ENCODE peak calls at places on chromosomes 3 and 15, in four cellular contexts. One of them, this sample, is unnamed.

GRCh38 chr3:161371441-161372320 is at the start of gene SPTSSB:
- DNase-seq in AG09309: no peak
- DNase-seq in psoas muscle: peak; percentile 16
- DNase-seq in right lobe of liver: peak; percentile 68
- DNase-seq in this sample: peak; percentile 90

GRCh38 chr3:106208979-106209378 is 340.2 kb upstream of the CBLB start:
- DNase-seq in AG09309: no peak
- DNase-seq in psoas muscle: no peak
- DNase-seq in right lobe of liver: no peak
- DNase-seq in this sample: no peak

GRCh38 chr15:39846108-39846507 is 63.5 kb upstream of the FSIP1 start:
- DNase-seq in AG09309: no peak
- DNase-seq in psoas muscle: no peak
- DNase-seq in right lobe of liver: no peak
- DNase-seq in this sample: no peak

GRCh38 chr15:76221085-76221767 is 90.0 kb downstream of the ETFA start:
- DNase-seq in AG09309: no peak
- DNase-seq in psoas muscle: no peak
- DNase-seq in right lobe of liver: no peak
- DNase-seq in this sample: no peak

GRCh38 chr3:85495602-85496001 is 536.8 kb downstream of the CADM2 start:
- DNase-seq in AG09309: no peak
- DNase-seq in psoas muscle: no peak
- DNase-seq in right lobe of liver: no peak
- DNase-seq in this sample: no peak

GRCh38 chr3:25603703-25604102 is 61.0 kb downstream of the TOP2B start:
- DNase-seq in AG09309: no peak
- DNase-seq in psoas muscle: no peak
- DNase-seq in right lobe of liver: peak; percentile 61
- DNase-seq in this sample: no peak

GRCh38 chr3:146262711-146263110 is 11.8 kb upstream of the PLSCR4 start:
- DNase-seq in AG09309: no peak
- DNase-seq in psoas muscle: no peak
- DNase-seq in right lobe of liver: no peak
- DNase-seq in this sample: no peak

GRCh38 chr15:52328680-52329079 is 33.1 kb upstream of the MYO5C start:
- DNase-seq in AG09309: no peak
- DNase-seq in psoas muscle: no peak
- DNase-seq in right lobe of liver: no peak
- DNase-seq in this sample: no peak

GRCh38 chr3:9786825-9787654 is 5.2 kb downstream of the TADA3 start:
- DNase-seq in AG09309: no peak
- DNase-seq in psoas muscle: no peak
- DNase-seq in right lobe of liver: no peak
- DNase-seq in this sample: no peak

GRCh38 chr3:174355505-174355904 is 503.6 kb upstream of the NAALADL2 start:
- DNase-seq in AG09309: no peak
- DNase-seq in psoas muscle: no peak
- DNase-seq in right lobe of liver: no peak
- DNase-seq in this sample: peak; percentile 23
- TF ChIP-seq CTCF in AG09309: peak; percentile 14
- TF ChIP-seq CTCF in psoas muscle: peak; percentile 21
- TF ChIP-seq CTCF in right lobe of liver: peak; percentile 11
- TF ChIP-seq CTCF in this sample: peak; percentile 62

DNA sequence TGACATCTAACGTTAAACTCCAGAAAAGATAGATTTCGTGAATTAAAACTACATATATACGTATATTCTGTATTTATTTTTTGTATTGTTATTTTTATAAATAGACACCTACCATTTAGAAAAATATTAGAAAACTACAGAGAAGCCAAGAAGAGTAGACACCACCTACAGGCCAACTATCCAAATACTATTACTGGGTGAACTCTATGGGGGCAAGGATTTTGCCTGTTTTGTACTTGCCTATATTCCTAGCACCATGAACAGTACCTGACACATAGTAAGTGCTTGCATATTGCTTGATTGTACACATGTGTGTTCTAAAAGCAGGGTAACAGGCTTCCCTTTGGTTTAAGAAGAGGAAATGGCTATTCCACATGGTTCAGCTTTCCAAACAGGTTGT is 24.4 kb upstream of the CLEC3B start:
- DNase-seq in AG09309: no peak
- DNase-seq in psoas muscle: no peak
- DNase-seq in right lobe of liver: no peak
- DNase-seq in this sample: no peak
- TF ChIP-seq CTCF in AG09309: no peak
- TF ChIP-seq CTCF in psoas muscle: no peak
- TF ChIP-seq CTCF in right lobe of liver: no peak
- TF ChIP-seq CTCF in this sample: no peak

GRCh38 chr3:195735036-195735695 is 14.4 kb downstream of the MUC20 start:
- DNase-seq in AG09309: no peak
- DNase-seq in psoas muscle: no peak
- DNase-seq in right lobe of liver: no peak
- DNase-seq in this sample: no peak

GRCh38 chr3:195738274-195739044 is 17.7 kb downstream of the MUC20 start:
- DNase-seq in AG09309: no peak
- DNase-seq in psoas muscle: no peak
- DNase-seq in right lobe of liver: peak; percentile 24
- DNase-seq in this sample: no peak

GRCh38 chr3:195732951-195733350 is 12.2 kb downstream of the MUC20 start:
- DNase-seq in AG09309: no peak
- DNase-seq in psoas muscle: no peak
- DNase-seq in right lobe of liver: no peak
- DNase-seq in this sample: no peak

GRCh38 chr3:195739561-195740111 is 18.9 kb downstream of the MUC20 start:
- DNase-seq in AG09309: no peak
- DNase-seq in psoas muscle: no peak
- DNase-seq in right lobe of liver: peak; percentile 40
- DNase-seq in this sample: no peak

DNA sequence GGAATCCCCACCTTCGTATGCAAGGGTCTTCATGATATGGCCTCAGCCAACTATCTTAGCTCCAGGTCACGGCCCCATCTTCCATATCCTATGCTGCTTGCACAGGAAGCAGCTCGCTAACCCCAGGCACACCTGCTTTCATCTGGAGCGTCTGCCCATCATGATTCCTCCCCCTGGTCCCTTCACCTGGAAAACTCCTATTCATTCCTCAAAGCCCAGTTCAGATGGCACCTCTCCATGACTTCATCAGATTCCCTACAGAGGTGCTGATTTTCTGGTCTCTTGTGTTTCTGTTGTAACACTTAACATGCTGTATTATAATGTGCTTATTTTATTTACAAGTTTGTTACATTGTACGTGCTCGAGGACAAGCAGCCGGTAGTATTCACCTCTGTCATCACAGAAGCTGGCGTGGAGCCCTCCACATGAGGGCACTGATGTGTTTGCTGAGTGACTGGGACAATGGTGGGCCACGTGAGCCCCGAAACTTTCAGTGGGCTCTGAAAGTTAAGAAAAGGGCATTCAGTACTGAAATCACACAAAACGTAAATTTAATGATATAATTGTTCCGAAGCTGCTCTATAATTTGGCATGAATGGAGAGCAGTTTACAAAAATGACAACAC is 16.2 kb downstream of the MUC20 start:
- DNase-seq in AG09309: no peak
- DNase-seq in psoas muscle: no peak
- DNase-seq in right lobe of liver: peak; percentile 41
- DNase-seq in this sample: no peak
- TF ChIP-seq CTCF in AG09309: no peak
- TF ChIP-seq CTCF in psoas muscle: no peak
- TF ChIP-seq CTCF in right lobe of liver: no peak
- TF ChIP-seq CTCF in this sample: no peak

GRCh38 chr3:44337253-44337652 is 1.3 kb upstream of the TCAIM start:
- DNase-seq in AG09309: no peak
- DNase-seq in psoas muscle: no peak
- DNase-seq in right lobe of liver: no peak
- DNase-seq in this sample: no peak
- TF ChIP-seq CTCF in AG09309: no peak
- TF ChIP-seq CTCF in psoas muscle: no peak
- TF ChIP-seq CTCF in right lobe of liver: no peak
- TF ChIP-seq CTCF in this sample: no peak

This sample was measured in Calu3.